ENCODE peak calls at places on chromosomes 3 and 15, in four cellular contexts. N is SK-N-SH, Z is K562, B is GM12878. T is an unnamed sample.

GRCh38 chr3:174986685-174987084 is 127.6 kb downstream of the NAALADL2 start:
- DNase-seq in B (no peak), Z (no peak), N (no peak), T (no peak)

GRCh38 chr3:152139651-152140050 is 129.1 kb upstream of the MBNL1 start:
- DNase-seq in Z (no peak), B (no peak), N (no peak), T (no peak)

GRCh38 chr3:49882182-49882581 is 12.5 kb upstream of the CAMKV start:
- DNase-seq in Z (no peak), B (no peak), N (no peak), T (no peak)

GRCh38 chr3:190041333-190042041 is 79.2 kb downstream of the P3H2 start:
- DNase-seq in B (peak), N (no peak), Z (no peak), T (peak)

GRCh38 chr3:44525060-44525459 is 29.9 kb upstream of the ZKSCAN7 start:
- DNase-seq in Z (no peak), N (no peak), B (no peak), T (no peak)

GRCh38 chr15:65530318-65531111 is at the start of gene HACD3:
- DNase-seq in B (peak), Z (peak), N (peak), T (peak)

GRCh38 chr3:149266733-149267132 is 45.1 kb upstream of the CP start:
- DNase-seq in Z (no peak), N (no peak), B (no peak), T (no peak)

GRCh38 chr3:72299823-72300222 is 514.9 kb upstream of the PROK2 start:
- DNase-seq in N (no peak), Z (no peak), B (no peak), T (no peak)

GRCh38 chr3:186823391-186823790 is 17.1 kb upstream of the RFC4 start:
- DNase-seq in B (no peak), N (no peak), Z (no peak), T (no peak)

DNA sequence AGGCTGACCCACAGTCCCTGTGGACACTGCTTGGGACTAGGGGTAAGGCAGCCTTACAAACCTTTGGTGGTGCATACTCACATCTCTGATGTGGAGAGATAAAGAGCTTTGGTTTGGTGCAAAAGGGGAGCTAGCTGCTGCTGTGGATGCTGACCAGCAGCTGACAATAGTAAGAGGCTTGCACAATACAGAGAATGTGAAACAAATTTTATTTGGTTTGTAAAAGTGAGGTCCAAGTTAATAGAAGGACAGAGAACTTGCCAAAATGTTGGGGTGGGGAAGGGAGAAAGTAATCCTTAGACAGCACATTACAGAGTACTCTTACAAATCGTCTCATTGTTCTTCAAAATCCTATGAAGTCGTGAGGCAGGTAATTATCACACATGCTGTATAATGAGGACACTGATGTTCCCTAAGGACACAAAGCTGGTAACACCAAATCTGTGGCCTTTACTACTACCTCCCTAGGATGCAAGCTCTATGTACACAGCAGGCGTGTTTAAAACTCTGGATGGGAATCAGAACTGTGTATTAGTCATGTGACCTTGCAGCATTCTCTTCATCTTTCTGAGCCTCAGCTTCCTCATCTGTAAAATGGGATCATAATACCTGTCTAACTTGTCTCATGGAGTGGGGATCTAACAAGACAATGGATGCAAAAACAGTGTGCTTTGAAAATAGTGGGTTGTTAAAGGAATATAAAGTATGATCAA is 21.6 kb downstream of the ARHGAP31 start:
- DNase-seq in B (no peak), Z (no peak), N (no peak), T (no peak)
- TF ChIP-seq NRF1 in B (no peak), Z (no peak), N (no peak), T (no peak)

GRCh38 chr3:138230525-138230924 is 43.4 kb downstream of the ARMC8 start:
- DNase-seq in B (no peak), Z (no peak), N (no peak), T (no peak)
- TF ChIP-seq NRF1 in B (no peak), Z (no peak), N (no peak), T (no peak)

GRCh38 chr3:1528621-1529020 is 435.8 kb downstream of the CNTN6 start:
- DNase-seq in B (no peak), Z (no peak), N (no peak), T (no peak)
- TF ChIP-seq NRF1 in B (no peak), Z (no peak), N (no peak), T (no peak)

GRCh38 chr3:180036092-180036677 is 552 bp downstream of the PEX5L start:
- DNase-seq in B (no peak), N (peak), Z (no peak), T (no peak)

GRCh38 chr3:180036678-180037455 is at the start of gene PEX5L:
- DNase-seq in Z (no peak), N (peak), B (no peak), T (peak)

DNA sequence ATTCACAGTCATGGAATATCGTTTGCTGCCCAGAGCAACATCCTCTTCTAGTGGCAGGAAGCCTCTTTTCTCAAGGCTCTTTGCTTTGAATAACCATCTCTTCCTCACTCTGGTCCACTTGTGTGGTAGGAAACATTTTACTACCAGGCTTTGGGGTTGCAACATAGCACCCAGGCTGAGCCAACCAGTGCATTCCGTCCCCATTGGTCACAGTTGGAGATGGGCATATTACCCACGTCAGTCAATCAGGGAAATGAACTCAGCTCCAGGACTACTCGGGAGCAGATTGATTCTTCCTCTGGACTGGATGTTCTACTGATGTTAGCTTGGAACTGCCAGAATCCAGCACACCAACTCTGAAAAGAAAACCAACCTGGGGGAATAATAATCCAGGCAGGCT is 4.2 kb upstream of the PEX5L start:
- DNase-seq in Z (no peak), N (no peak), B (no peak), T (no peak)
- TF ChIP-seq NRF1 in Z (no peak), N (no peak), B (no peak), T (no peak)

T was measured in H1.